ENCODE peak calls at places on chromosomes 13 and 19, in five cellular contexts. One of them, this sample, is unnamed.

GRCh38 chr19:48608798-48609263 is 2.3 kb downstream of the SPACA4 start:
- DNase-seq in fibroblast of the aortic adventitia: peak
- DNase-seq in stimulated activated CD8-positive, alpha-beta memory T cell treated with anti-CD3 and anti-CD28 coated beads, Interleukin-7, amount 100 ng/mL, for 24 hours: no peak
- DNase-seq in PC-9: peak
- DNase-seq in naive thymus-derived CD8-positive, alpha-beta T cell: peak
- DNase-seq in this sample: peak

GRCh38 chr13:98890186-98890585 is 87.7 kb downstream of the DOCK9 start:
- DNase-seq in PC-9: peak
- DNase-seq in stimulated activated CD8-positive, alpha-beta memory T cell treated with anti-CD3 and anti-CD28 coated beads, Interleukin-7, amount 100 ng/mL, for 24 hours: no peak
- DNase-seq in fibroblast of the aortic adventitia: peak
- DNase-seq in naive thymus-derived CD8-positive, alpha-beta T cell: no peak
- DNase-seq in this sample: no peak

GRCh38 chr13:25249001-25249543 is 38.2 kb downstream of the MTMR6 start:
- DNase-seq in stimulated activated CD8-positive, alpha-beta memory T cell treated with anti-CD3 and anti-CD28 coated beads, Interleukin-7, amount 100 ng/mL, for 24 hours: no peak
- DNase-seq in naive thymus-derived CD8-positive, alpha-beta T cell: no peak
- DNase-seq in PC-9: no peak
- DNase-seq in fibroblast of the aortic adventitia: peak
- DNase-seq in this sample: no peak

GRCh38 chr19:35211545-35212230 is 16.9 kb downstream of the FAM187B start:
- DNase-seq in naive thymus-derived CD8-positive, alpha-beta T cell: peak
- DNase-seq in PC-9: no peak
- DNase-seq in stimulated activated CD8-positive, alpha-beta memory T cell treated with anti-CD3 and anti-CD28 coated beads, Interleukin-7, amount 100 ng/mL, for 24 hours: peak
- DNase-seq in fibroblast of the aortic adventitia: no peak
- DNase-seq in this sample: no peak

GRCh38 chr13:101127741-101128353 is 288.5 kb downstream of the NALCN start:
- DNase-seq in naive thymus-derived CD8-positive, alpha-beta T cell: no peak
- DNase-seq in PC-9: peak
- DNase-seq in stimulated activated CD8-positive, alpha-beta memory T cell treated with anti-CD3 and anti-CD28 coated beads, Interleukin-7, amount 100 ng/mL, for 24 hours: no peak
- DNase-seq in fibroblast of the aortic adventitia: peak
- DNase-seq in this sample: peak

GRCh38 chr19:11196406-11197287 is 698 bp downstream of the KANK2 start:
- DNase-seq in naive thymus-derived CD8-positive, alpha-beta T cell: no peak
- DNase-seq in fibroblast of the aortic adventitia: no peak
- DNase-seq in stimulated activated CD8-positive, alpha-beta memory T cell treated with anti-CD3 and anti-CD28 coated beads, Interleukin-7, amount 100 ng/mL, for 24 hours: no peak
- DNase-seq in PC-9: peak
- DNase-seq in this sample: no peak

GRCh38 chr19:37362733-37363132 is 8.2 kb upstream of the ZNF527 start:
- DNase-seq in naive thymus-derived CD8-positive, alpha-beta T cell: no peak
- DNase-seq in PC-9: no peak
- DNase-seq in fibroblast of the aortic adventitia: no peak
- DNase-seq in stimulated activated CD8-positive, alpha-beta memory T cell treated with anti-CD3 and anti-CD28 coated beads, Interleukin-7, amount 100 ng/mL, for 24 hours: no peak
- DNase-seq in this sample: no peak

GRCh38 chr13:28218679-28219078 is 80.3 kb downstream of the PAN3 start:
- DNase-seq in naive thymus-derived CD8-positive, alpha-beta T cell: no peak
- DNase-seq in fibroblast of the aortic adventitia: no peak
- DNase-seq in PC-9: no peak
- DNase-seq in stimulated activated CD8-positive, alpha-beta memory T cell treated with anti-CD3 and anti-CD28 coated beads, Interleukin-7, amount 100 ng/mL, for 24 hours: no peak
- DNase-seq in this sample: no peak

GRCh38 chr13:19185865-19186645 is 4.4 kb upstream of the TUBA3C start:
- DNase-seq in naive thymus-derived CD8-positive, alpha-beta T cell: no peak
- DNase-seq in PC-9: no peak
- DNase-seq in stimulated activated CD8-positive, alpha-beta memory T cell treated with anti-CD3 and anti-CD28 coated beads, Interleukin-7, amount 100 ng/mL, for 24 hours: no peak
- DNase-seq in fibroblast of the aortic adventitia: no peak
- DNase-seq in this sample: no peak

GRCh38 chr13:90800082-90800746 is 547.3 kb upstream of the MIR17HG start:
- DNase-seq in stimulated activated CD8-positive, alpha-beta memory T cell treated with anti-CD3 and anti-CD28 coated beads, Interleukin-7, amount 100 ng/mL, for 24 hours: no peak
- DNase-seq in PC-9: no peak
- DNase-seq in fibroblast of the aortic adventitia: no peak
- DNase-seq in naive thymus-derived CD8-positive, alpha-beta T cell: no peak
- DNase-seq in this sample: no peak

GRCh38 chr19:35029737-35030256 is 473 bp upstream of the SCN1B start:
- DNase-seq in fibroblast of the aortic adventitia: no peak
- DNase-seq in naive thymus-derived CD8-positive, alpha-beta T cell: no peak
- DNase-seq in stimulated activated CD8-positive, alpha-beta memory T cell treated with anti-CD3 and anti-CD28 coated beads, Interleukin-7, amount 100 ng/mL, for 24 hours: no peak
- DNase-seq in PC-9: no peak
- DNase-seq in this sample: no peak

GRCh38 chr13:94548382-94549240 is 47.3 kb downstream of the TGDS start:
- DNase-seq in stimulated activated CD8-positive, alpha-beta memory T cell treated with anti-CD3 and anti-CD28 coated beads, Interleukin-7, amount 100 ng/mL, for 24 hours: no peak
- DNase-seq in naive thymus-derived CD8-positive, alpha-beta T cell: peak
- DNase-seq in PC-9: no peak
- DNase-seq in fibroblast of the aortic adventitia: peak
- DNase-seq in this sample: peak

GRCh38 chr13:65342938-65343337 is 1887.2 kb downstream of the PCDH9 start:
- DNase-seq in fibroblast of the aortic adventitia: no peak
- DNase-seq in stimulated activated CD8-positive, alpha-beta memory T cell treated with anti-CD3 and anti-CD28 coated beads, Interleukin-7, amount 100 ng/mL, for 24 hours: no peak
- DNase-seq in naive thymus-derived CD8-positive, alpha-beta T cell: no peak
- DNase-seq in PC-9: no peak
- DNase-seq in this sample: no peak

GRCh38 chr13:99617474-99618255 is 116.4 kb downstream of the TM9SF2 start:
- DNase-seq in fibroblast of the aortic adventitia: peak
- DNase-seq in stimulated activated CD8-positive, alpha-beta memory T cell treated with anti-CD3 and anti-CD28 coated beads, Interleukin-7, amount 100 ng/mL, for 24 hours: no peak
- DNase-seq in PC-9: no peak
- DNase-seq in naive thymus-derived CD8-positive, alpha-beta T cell: no peak
- DNase-seq in this sample: peak

GRCh38 chr13:43227721-43228120 is 204.3 kb downstream of the DNAJC15 start:
- DNase-seq in fibroblast of the aortic adventitia: no peak
- DNase-seq in stimulated activated CD8-positive, alpha-beta memory T cell treated with anti-CD3 and anti-CD28 coated beads, Interleukin-7, amount 100 ng/mL, for 24 hours: no peak
- DNase-seq in naive thymus-derived CD8-positive, alpha-beta T cell: no peak
- DNase-seq in PC-9: no peak
- DNase-seq in this sample: no peak

GRCh38 chr13:36131931-36132297 is 732 bp upstream of the DCLK1 start:
- DNase-seq in stimulated activated CD8-positive, alpha-beta memory T cell treated with anti-CD3 and anti-CD28 coated beads, Interleukin-7, amount 100 ng/mL, for 24 hours: no peak
- DNase-seq in fibroblast of the aortic adventitia: peak
- DNase-seq in naive thymus-derived CD8-positive, alpha-beta T cell: no peak
- DNase-seq in PC-9: no peak
- DNase-seq in this sample: no peak

GRCh38 chr13:97224544-97225324 is 2.6 kb downstream of the MBNL2 start:
- DNase-seq in PC-9: peak
- DNase-seq in fibroblast of the aortic adventitia: peak
- DNase-seq in naive thymus-derived CD8-positive, alpha-beta T cell: peak
- DNase-seq in stimulated activated CD8-positive, alpha-beta memory T cell treated with anti-CD3 and anti-CD28 coated beads, Interleukin-7, amount 100 ng/mL, for 24 hours: no peak
- DNase-seq in this sample: no peak

GRCh38 chr19:52689804-52690394 is 44.9 kb downstream of the ZNF611 start:
- DNase-seq in PC-9: peak
- DNase-seq in fibroblast of the aortic adventitia: peak
- DNase-seq in stimulated activated CD8-positive, alpha-beta memory T cell treated with anti-CD3 and anti-CD28 coated beads, Interleukin-7, amount 100 ng/mL, for 24 hours: peak
- DNase-seq in naive thymus-derived CD8-positive, alpha-beta T cell: no peak
- DNase-seq in this sample: no peak

GRCh38 chr19:40282920-40283319 is 2.2 kb downstream of the AKT2 start:
- DNase-seq in fibroblast of the aortic adventitia: no peak
- DNase-seq in PC-9: no peak
- DNase-seq in stimulated activated CD8-positive, alpha-beta memory T cell treated with anti-CD3 and anti-CD28 coated beads, Interleukin-7, amount 100 ng/mL, for 24 hours: no peak
- DNase-seq in naive thymus-derived CD8-positive, alpha-beta T cell: no peak
- DNase-seq in this sample: no peak

GRCh38 chr19:16416996-16417395 is 54.8 kb downstream of the EPS15L1 start:
- DNase-seq in PC-9: no peak
- DNase-seq in naive thymus-derived CD8-positive, alpha-beta T cell: no peak
- DNase-seq in stimulated activated CD8-positive, alpha-beta memory T cell treated with anti-CD3 and anti-CD28 coated beads, Interleukin-7, amount 100 ng/mL, for 24 hours: no peak
- DNase-seq in fibroblast of the aortic adventitia: no peak
- DNase-seq in this sample: no peak

GRCh38 chr19:32581704-32582164 is 744 bp downstream of the PDCD5 start:
- DNase-seq in naive thymus-derived CD8-positive, alpha-beta T cell: no peak
- DNase-seq in fibroblast of the aortic adventitia: peak
- DNase-seq in PC-9: no peak
- DNase-seq in stimulated activated CD8-positive, alpha-beta memory T cell treated with anti-CD3 and anti-CD28 coated beads, Interleukin-7, amount 100 ng/mL, for 24 hours: no peak
- DNase-seq in this sample: no peak

GRCh38 chr19:48639483-48640375 is 2.5 kb upstream of the DBP start:
- DNase-seq in naive thymus-derived CD8-positive, alpha-beta T cell: no peak
- DNase-seq in stimulated activated CD8-positive, alpha-beta memory T cell treated with anti-CD3 and anti-CD28 coated beads, Interleukin-7, amount 100 ng/mL, for 24 hours: no peak
- DNase-seq in fibroblast of the aortic adventitia: no peak
- DNase-seq in PC-9: no peak
- DNase-seq in this sample: no peak

GRCh38 chr19:58570770-58571574 is 2.2 kb downstream of the MZF1 start:
- DNase-seq in fibroblast of the aortic adventitia: no peak
- DNase-seq in PC-9: no peak
- DNase-seq in naive thymus-derived CD8-positive, alpha-beta T cell: no peak
- DNase-seq in stimulated activated CD8-positive, alpha-beta memory T cell treated with anti-CD3 and anti-CD28 coated beads, Interleukin-7, amount 100 ng/mL, for 24 hours: no peak
- DNase-seq in this sample: no peak

GRCh38 chr13:111503376-111503775 is 182.9 kb downstream of the TEX29 start:
- DNase-seq in PC-9: no peak
- DNase-seq in stimulated activated CD8-positive, alpha-beta memory T cell treated with anti-CD3 and anti-CD28 coated beads, Interleukin-7, amount 100 ng/mL, for 24 hours: no peak
- DNase-seq in fibroblast of the aortic adventitia: no peak
- DNase-seq in naive thymus-derived CD8-positive, alpha-beta T cell: no peak
- DNase-seq in this sample: no peak

This sample was measured in HCT116.